ENCODE peak calls at places on chromosomes 11 and 22, in five cellular contexts. O is endodermal cell, V is GM23248, J is mucosa of descending colon, P is ovary. B is an unnamed sample.

GRCh38 chr11:12941671-12942070 is 67.4 kb upstream of the RASSF10 start:
- DNase-seq in O (no peak), V (no peak), J (no peak), P (no peak), B (no peak)

GRCh38 chr11:109088061-109088460 is 333.9 kb upstream of the C11orf87 start:
- DNase-seq in O (no peak), V (no peak), J (no peak), P (no peak), B (no peak)

GRCh38 chr11:91947215-91947614 is 277.4 kb upstream of the FAT3 start:
- DNase-seq in O (no peak), V (peak), J (no peak), P (no peak), B (peak)

GRCh38 chr11:116234989-116235567 is 537.7 kb downstream of the BUD13 start:
- DNase-seq in O (peak), V (no peak), J (no peak), P (no peak), B (no peak)

GRCh38 chr11:36985562-36985961 is 387.5 kb upstream of the RAG2 start:
- DNase-seq in O (no peak), V (no peak), J (no peak), P (no peak), B (no peak)

GRCh38 chr22:49964136-49964492 is 3.5 kb downstream of the PIM3 start:
- DNase-seq in O (no peak), V (no peak), J (peak), P (no peak), B (no peak)

GRCh38 chr22:44437493-44438015 is 60.5 kb downstream of the RTL6 start:
- DNase-seq in O (no peak), V (peak), J (no peak), P (no peak), B (no peak)

GRCh38 chr11:43580735-43581369 is 99.7 kb upstream of the HSD17B12 start:
- DNase-seq in O (peak), V (peak), J (no peak), P (no peak), B (no peak)

GRCh38 chr22:45271667-45272188 is 13.0 kb upstream of the UPK3A start:
- DNase-seq in O (no peak), V (peak), J (no peak), P (no peak), B (no peak)

GRCh38 chr11:126345759-126346585 is 9.5 kb upstream of the ST3GAL4 start:
- DNase-seq in O (peak), V (peak), J (peak), P (peak), B (no peak)

GRCh38 chr22:25509391-25509791 is 55.1 kb upstream of the GRK3 start:
- DNase-seq in O (no peak), V (no peak), J (no peak), P (no peak), B (no peak)

GRCh38 chr11:113484223-113484622 is 9.0 kb upstream of the DRD2 start:
- DNase-seq in O (no peak), V (no peak), J (no peak), P (no peak), B (no peak)

GRCh38 chr11:32580967-32581366 is 2.7 kb upstream of the EIF3M start:
- DNase-seq in O (no peak), V (peak), J (no peak), P (no peak), B (no peak)

GRCh38 chr11:22521226-22521625 is 104.4 kb downstream of the FANCF start:
- DNase-seq in O (no peak), V (peak), J (no peak), P (no peak), B (no peak)

GRCh38 chr11:65274734-65275682 is 13.2 kb downstream of the POLA2 start:
- DNase-seq in O (peak), V (peak), J (no peak), P (peak), B (peak)

GRCh38 chr11:112785104-112785503 is 176.1 kb upstream of the NCAM1 start:
- DNase-seq in O (no peak), V (peak), J (no peak), P (no peak), B (no peak)

GRCh38 chr22:49734390-49734789 is 93.3 kb downstream of the BRD1 start:
- DNase-seq in O (peak), V (no peak), J (peak), P (no peak), B (no peak)

GRCh38 chr11:35796542-35796941 is 134.0 kb downstream of the TRIM44 start:
- DNase-seq in O (no peak), V (peak), J (no peak), P (no peak), B (no peak)

GRCh38 chr11:87306260-87306861 is 268.6 kb downstream of the TMEM135 start:
- DNase-seq in O (no peak), V (no peak), J (no peak), P (no peak), B (no peak)

GRCh38 chr11:46679252-46680163 is 20.9 kb downstream of the ARHGAP1 start:
- DNase-seq in O (no peak), V (no peak), J (peak), P (peak), B (no peak)

GRCh38 chr11:129861702-129862107 is 33.7 kb downstream of the NFRKB start:
- DNase-seq in O (peak), V (peak), J (no peak), P (peak), B (peak)

GRCh38 chr11:13344818-13345217 is 67.2 kb downstream of the BMAL1 start:
- DNase-seq in O (peak), V (peak), J (no peak), P (no peak), B (no peak)

GRCh38 chr22:30871391-30872281 is 96.9 kb downstream of the MORC2 start:
- DNase-seq in O (peak), V (no peak), J (peak), P (peak), B (no peak)

GRCh38 chr11:12631651-12632050 is 42.6 kb upstream of the TEAD1 start:
- DNase-seq in O (no peak), V (no peak), J (no peak), P (no peak), B (no peak)

GRCh38 chr22:20763630-20764029 is 10.3 kb upstream of the SERPIND1 start:
- DNase-seq in O (peak), V (no peak), J (no peak), P (no peak), B (no peak)

GRCh38 chr22:24240381-24240780 is 4.5 kb downstream of the GGT5 start:
- DNase-seq in O (no peak), V (no peak), J (no peak), P (no peak), B (no peak)

GRCh38 chr11:107931206-107931605 is 3.0 kb downstream of the RAB39A start:
- DNase-seq in O (no peak), V (no peak), J (no peak), P (no peak), B (no peak)

GRCh38 chr22:45602004-45602733 is 69.5 kb upstream of the ATXN10 start:
- DNase-seq in O (no peak), V (no peak), J (no peak), P (no peak), B (no peak)

GRCh38 chr11:17391493-17392355 is 3.3 kb upstream of the KCNJ11 start:
- DNase-seq in O (no peak), V (no peak), J (no peak), P (no peak), B (no peak)

GRCh38 chr22:44685384-44686056 is 16.5 kb upstream of the PRR5 start:
- DNase-seq in O (peak), V (peak), J (peak), P (no peak), B (peak)

GRCh38 chr11:843818-844692 is 1.4 kb downstream of the TSPAN4 start:
- DNase-seq in O (peak), V (peak), J (peak), P (peak), B (peak)
- H3K4me3 ChIP-seq in O (peak), V (peak), J (no peak), P (peak), B (peak)

GRCh38 chr11:10459029-10459970 is 4.2 kb downstream of the AMPD3 start:
- DNase-seq in O (peak), V (no peak), J (no peak), P (no peak), B (no peak)
- H3K4me3 ChIP-seq in O (no peak), V (no peak), J (no peak), P (no peak), B (no peak)

GRCh38 chr11:120184946-120185677 is 25.7 kb upstream of the OAF start:
- DNase-seq in O (peak), V (peak), J (peak), P (peak), B (no peak)
- H3K4me3 ChIP-seq in O (no peak), V (no peak), J (no peak), P (no peak), B (no peak)

DNA sequence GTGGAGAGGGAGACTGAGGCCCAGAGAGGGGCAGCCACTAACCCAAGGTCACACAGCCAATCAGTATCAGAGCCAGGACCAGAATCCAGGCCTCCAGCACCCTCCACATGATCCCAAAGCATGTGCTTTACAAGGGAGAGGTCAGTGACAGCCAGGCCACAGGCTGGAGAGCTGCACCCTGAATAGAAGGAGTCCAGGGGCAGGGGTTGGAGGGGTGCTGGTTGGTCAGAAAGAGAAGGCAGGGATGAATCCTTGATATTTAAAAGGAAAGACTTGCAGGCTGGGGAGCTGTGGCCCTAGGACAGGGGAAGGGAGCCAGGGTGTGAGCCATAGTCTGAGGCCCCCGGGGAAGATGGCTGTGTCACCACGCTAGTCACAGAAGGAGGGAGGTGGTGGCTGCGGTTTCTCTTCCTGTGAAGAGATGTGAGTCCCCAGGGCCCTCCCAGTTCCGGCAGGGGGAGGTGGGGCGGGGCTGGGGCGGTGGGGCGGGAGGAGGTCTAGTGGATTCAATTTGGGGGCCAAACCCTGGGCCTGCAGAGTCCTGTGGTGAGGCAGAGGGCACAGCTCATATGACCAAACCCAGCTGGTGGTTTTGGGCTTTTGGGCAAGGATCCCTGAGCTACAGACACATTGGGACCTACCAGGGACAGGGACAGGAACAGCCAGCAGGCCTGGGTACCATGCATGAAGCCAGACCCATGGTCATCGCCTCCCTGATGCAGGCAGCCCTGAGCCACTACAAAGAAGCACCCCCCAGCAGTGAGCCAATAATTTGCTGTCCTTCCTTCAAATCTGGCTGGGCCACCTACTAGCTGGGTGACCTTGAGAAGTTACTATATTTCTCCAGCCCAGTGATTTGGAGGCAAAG is 14.0 kb downstream of the RAC2 start:
- DNase-seq in O (no peak), V (peak), J (peak), P (no peak), B (peak)
- H3K4me3 ChIP-seq in O (no peak), V (no peak), J (no peak), P (no peak), B (no peak)

B was measured in BJ.